ENCODE peak calls at places on chromosomes 4 and X, in five cellular contexts. S, B, X, Z and Q are unnamed samples.

GRCh38 chrX:85052636-85053343 is 49.1 kb downstream of the APOOL start:
- DNase-seq in X (no peak), B (peak; percentile 2), S (peak; percentile 72), Z (no peak), Q (no peak)

GRCh38 chr4:124104628-124105027 is 607.9 kb downstream of the ANKRD50 start:
- DNase-seq in X (no peak), B (no peak), Z (no peak), S (no peak), Q (no peak)

GRCh38 chr4:3783691-3784306 is 17.6 kb downstream of the ADRA2C start:
- DNase-seq in B (peak; percentile 44), X (no peak), S (no peak), Z (no peak), Q (no peak)

GRCh38 chrX:130878350-130879341 is 24.4 kb downstream of the ENOX2 start:
- DNase-seq in Z (no peak), S (no peak), X (no peak), B (peak; percentile 31), Q (no peak)

GRCh38 chr4:17624821-17625220 is 10.4 kb downstream of the MED28 start:
- DNase-seq in S (no peak), B (no peak), Z (no peak), X (no peak), Q (no peak)

GRCh38 chrX:100895365-100896075 is 21.4 kb upstream of the NOX1 start:
- DNase-seq in S (peak; percentile 65), B (peak; percentile 50), Z (no peak), X (no peak), Q (no peak)

GRCh38 chr4:139524062-139524631 is 31.9 kb downstream of the SETD7 start:
- DNase-seq in X (no peak), S (no peak), B (no peak), Z (no peak), Q (no peak)

GRCh38 chr4:81030617-81031388 is at the start of gene BMP3:
- DNase-seq in B (no peak), S (no peak), X (no peak), Z (peak; percentile 22), Q (no peak)

GRCh38 chr4:182825786-182826185 is 91.4 kb downstream of the DCTD start:
- DNase-seq in B (no peak), X (no peak), Z (no peak), S (no peak), Q (no peak)

GRCh38 chr4:4919926-4920325 is 60.5 kb downstream of the MSX1 start:
- DNase-seq in S (no peak), B (no peak), X (no peak), Z (peak; percentile 29), Q (no peak)

GRCh38 chr4:109701566-109702399 is 1.5 kb downstream of the CASP6 start:
- DNase-seq in Z (no peak), X (no peak), S (peak; percentile 57), B (peak; percentile 45), Q (peak; percentile 14)

GRCh38 chrX:41822917-41823316 is 98.9 kb downstream of the GPR82 start:
- DNase-seq in S (no peak), X (no peak), Z (no peak), B (peak; percentile 38), Q (no peak)

GRCh38 chr4:185717018-185717726 is 94.8 kb downstream of the SORBS2 start:
- DNase-seq in B (peak; percentile 6), Z (no peak), S (no peak), X (no peak), Q (no peak)

GRCh38 chrX:110086162-110086915 is 83.4 kb downstream of the TMEM164 start:
- DNase-seq in Z (no peak), B (no peak), S (no peak), X (no peak), Q (no peak)

GRCh38 chr4:6989331-6989923 is 53.7 kb upstream of the TADA2B start:
- DNase-seq in Z (no peak), X (no peak), B (no peak), S (no peak), Q (no peak)
- H3K4me1 ChIP-seq in Z (peaks cover 48% of the 10 kb centered on the region), X (peaks cover 73% of the 10 kb centered on the region), B (peaks cover 32% of the 10 kb centered on the region), S (peaks cover 28% of the 10 kb centered on the region), Q (peaks cover 29% of the 10 kb centered on the region)

GRCh38 chr4:12393631-12394262 is 965.1 kb upstream of the HS3ST1 start:
- DNase-seq in Z (no peak), B (no peak), X (no peak), S (no peak), Q (no peak)

DNA sequence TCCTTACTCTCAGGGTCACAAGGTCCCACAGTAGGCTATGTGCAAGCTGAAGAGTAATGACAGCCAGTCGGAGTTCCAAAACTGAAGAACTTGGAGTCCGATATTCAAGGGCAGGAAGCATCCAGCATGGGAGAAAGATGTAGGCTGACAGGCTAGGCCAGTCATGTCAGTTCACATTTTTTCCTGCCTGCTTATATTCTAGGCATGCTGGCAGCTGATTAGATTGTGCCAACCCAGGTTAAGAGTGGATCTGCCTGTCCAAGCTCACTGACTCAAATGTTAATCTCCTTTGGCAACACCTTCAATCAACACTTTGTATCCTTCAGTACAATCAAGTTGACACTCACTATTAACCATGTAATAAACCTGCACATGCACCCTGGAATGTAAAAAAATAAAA is 960.9 kb upstream of the HS3ST1 start:
- DNase-seq in S (no peak), X (no peak), Z (no peak), B (no peak), Q (no peak)
- H3K4me3 ChIP-seq in S (no peak overlapping the region), X (no peak overlapping the region), Z (no peak overlapping the region), B (no peak overlapping the region), Q (no peak overlapping the region)

GRCh38 chrX:69543572-69543971 is 39.4 kb downstream of the NALF2 start:
- DNase-seq in Z (no peak), X (no peak), S (no peak), B (no peak), Q (no peak)

GRCh38 chrX:69538321-69538876 is 34.3 kb downstream of the NALF2 start:
- DNase-seq in S (peak; percentile 85), X (no peak), Z (peak; percentile 54), B (peak; percentile 63), Q (peak; percentile 51)

GRCh38 chrX:69541959-69542358 is 37.8 kb downstream of the NALF2 start:
- DNase-seq in Z (no peak), S (no peak), X (no peak), B (no peak), Q (no peak)

GRCh38 chrX:69535661-69536060 is 31.5 kb downstream of the NALF2 start:
- DNase-seq in Z (no peak), S (no peak), X (no peak), B (no peak), Q (no peak)

GRCh38 chrX:69539437-69539836 is 35.3 kb downstream of the NALF2 start:
- DNase-seq in Z (no peak), S (no peak), B (no peak), X (no peak), Q (no peak)
- H3K9me3 ChIP-seq in Z (no peaks in the 10 kb centered on the region), S (no peaks in the 10 kb centered on the region), B (no peaks in the 10 kb centered on the region), X (no peaks in the 10 kb centered on the region), Q (no peaks in the 10 kb centered on the region)

DNA sequence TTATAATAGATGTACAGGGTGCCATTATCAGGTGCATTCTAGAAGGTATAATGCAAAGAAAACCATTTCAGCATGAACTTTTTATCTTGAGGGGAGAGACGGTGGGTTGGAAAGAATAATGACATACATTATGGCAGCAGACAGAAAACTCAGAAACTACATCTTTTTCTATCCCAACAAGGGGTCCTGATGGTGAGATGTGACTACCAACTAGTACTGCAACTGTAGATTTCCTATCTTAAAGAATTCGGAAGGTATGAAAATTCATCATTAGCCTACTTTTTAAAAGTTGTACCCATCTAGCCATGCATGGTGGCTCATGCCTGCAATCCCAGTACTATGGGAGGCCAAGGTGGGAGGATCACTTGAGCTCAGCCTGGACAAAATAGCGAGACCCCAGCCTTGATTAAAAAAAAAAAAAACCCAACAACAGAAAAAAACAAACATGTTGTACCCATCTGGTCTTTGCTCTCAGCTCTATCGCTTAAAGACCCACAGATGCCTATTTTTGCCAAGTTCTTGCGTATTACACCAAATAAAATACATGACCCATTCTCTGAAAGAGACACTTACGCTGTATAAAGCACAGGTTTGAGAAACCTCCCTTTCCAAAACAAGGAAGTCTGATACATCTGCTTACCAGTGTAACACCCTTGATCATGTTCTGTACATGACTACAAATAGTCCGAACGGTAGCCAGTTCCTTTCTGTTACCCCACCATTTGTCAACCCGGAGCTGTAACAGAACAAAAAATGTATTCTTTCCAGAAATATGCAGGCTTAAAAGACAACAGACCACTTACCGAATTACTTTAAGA is 1.6 kb downstream of the RPL9 start:
- DNase-seq in S (no peak), X (no peak), Z (no peak), B (no peak), Q (no peak)
- H3K4me1 ChIP-seq in S (peaks cover 35% of the 10 kb centered on the region), X (peaks cover 36% of the 10 kb centered on the region), Z (peaks cover 17% of the 10 kb centered on the region), B (peaks cover 3% of the 10 kb centered on the region), Q (peaks cover 17% of the 10 kb centered on the region)